ENCODE peak calls at places on chromosomes 2 and 18, in ten cellular contexts. E is WTC11; C is HFF-Myc; P is cardiac septum; R is iPS-NIHi11; A is A549; G is activated CD4-positive, alpha-beta T cell treated with anti-CD3 and anti-CD28 coated beads for 24 hours; I is KG1; D is sigmoid colon; M is GM12865. V is an unnamed sample.

GRCh38 chr18:28439870-28440269 is 262.9 kb upstream of the CDH2 start:
- DNase-seq in G (no peak), D (no peak), I (no peak), E (no peak), R (no peak), P (no peak), M (peak; percentile 18), C (no peak), A (no peak), V (no peak)

GRCh38 chr2:8534386-8534728 is 147.5 kb upstream of the ID2 start:
- DNase-seq in G (no peak), P (no peak), A (no peak), D (no peak), E (no peak), R (no peak), C (no peak), M (no peak), I (no peak), V (no peak)

GRCh38 chr2:111139637-111140317 is 19.1 kb downstream of the BCL2L11 start:
- DNase-seq in R (no peak), M (no peak), C (no peak), A (no peak), P (no peak), I (no peak), D (no peak), E (no peak), G (no peak), V (no peak)

GRCh38 chr18:79797518-79798345 is at the start of gene KCNG2:
- DNase-seq in R (peak; percentile 94), E (peak; percentile 63), D (peak; percentile 44), C (no peak), I (no peak), G (peak; percentile 17), A (no peak), P (no peak), M (peak; percentile 5), V (peak; percentile 88)

GRCh38 chr2:129188451-129188850 is 791.0 kb upstream of the RAB6C start:
- DNase-seq in R (no peak), D (no peak), A (no peak), I (no peak), C (no peak), P (no peak), E (no peak), G (no peak), M (no peak), V (no peak)

GRCh38 chr2:105328281-105329196 is 996 bp downstream of the TGFBRAP1 start:
- DNase-seq in E (no peak), R (no peak), P (peak; percentile 77), G (no peak), C (no peak), I (no peak), A (no peak), D (peak; percentile 67), M (peak; percentile 69), V (peak; percentile 35)

GRCh38 chr2:134988994-134989605 is 58.1 kb downstream of the MAP3K19 start:
- DNase-seq in A (peak; percentile 18), D (no peak), C (peak; percentile 2), E (no peak), I (no peak), P (no peak), R (no peak), M (peak; percentile 9), G (no peak), V (no peak)

GRCh38 chr2:28510184-28510583 is 14.3 kb downstream of the PLB1 start:
- DNase-seq in E (no peak), G (no peak), A (no peak), P (no peak), I (no peak), M (no peak), C (no peak), D (no peak), R (no peak), V (no peak)

GRCh38 chr2:112004246-112004645 is 50.8 kb upstream of the TMEM87B start:
- DNase-seq in R (no peak), D (peak; percentile 78), P (peak; percentile 88), E (no peak), I (peak; percentile 59), A (no peak), G (no peak), M (peak; percentile 50), C (no peak), V (peak; percentile 87)

GRCh38 chr18:77133051-77133919 is 702 bp upstream of the MBP start:
- DNase-seq in E (peak; percentile 49), C (no peak), A (no peak), P (no peak), G (no peak), M (no peak), I (no peak), D (peak; percentile 84), R (peak; percentile 73), V (peak; percentile 78)

GRCh38 chr2:105515581-105516415 is 116.9 kb upstream of the FHL2 start:
- DNase-seq in D (no peak), M (no peak), P (peak; percentile 89), I (no peak), G (no peak), E (no peak), C (no peak), A (no peak), R (no peak), V (peak; percentile 66)

GRCh38 chr18:25093131-25093530 is 258.8 kb downstream of the ZNF521 start:
- DNase-seq in D (no peak), I (no peak), A (no peak), G (no peak), P (no peak), R (no peak), C (no peak), M (no peak), E (no peak), V (no peak)

V was measured in upper lobe of left lung.